ENCODE peak calls at places on chromosomes 4 and X, in six cellular contexts. One of them, this sample, is unnamed.

GRCh38 chrX:29225670-29226069 is 638.4 kb downstream of the IL1RAPL1 start:
- DNase-seq in A549: no peak
- DNase-seq in GM12865: no peak
- DNase-seq in NT2/D1: peak; percentile 64
- DNase-seq in IMR-90: no peak
- DNase-seq in kidney epithelial cell: no peak
- DNase-seq in this sample: no peak

GRCh38 chrX:132480581-132481203 is 8.1 kb downstream of the MBNL3 start:
- DNase-seq in A549: no peak
- DNase-seq in IMR-90: peak; percentile 20
- DNase-seq in kidney epithelial cell: no peak
- DNase-seq in NT2/D1: no peak
- DNase-seq in GM12865: peak; percentile 85
- DNase-seq in this sample: peak; percentile 53

GRCh38 chr4:38590017-38590416 is 74.0 kb upstream of the KLF3 start:
- DNase-seq in kidney epithelial cell: no peak
- DNase-seq in NT2/D1: no peak
- DNase-seq in A549: no peak
- DNase-seq in GM12865: no peak
- DNase-seq in IMR-90: no peak
- DNase-seq in this sample: no peak

GRCh38 chr4:133483600-133484246 is 334.6 kb downstream of the PCDH10 start:
- DNase-seq in IMR-90: peak; percentile 33
- DNase-seq in A549: no peak
- DNase-seq in kidney epithelial cell: no peak
- DNase-seq in NT2/D1: no peak
- DNase-seq in GM12865: no peak
- DNase-seq in this sample: peak; percentile 53

GRCh38 chr4:518569-519083 is 19.6 kb downstream of the PIGG start:
- DNase-seq in kidney epithelial cell: no peak
- DNase-seq in NT2/D1: no peak
- DNase-seq in A549: no peak
- DNase-seq in GM12865: no peak
- DNase-seq in IMR-90: no peak
- DNase-seq in this sample: no peak

GRCh38 chr4:105327222-105327621 is 146.6 kb downstream of the PPA2 start:
- DNase-seq in GM12865: no peak
- DNase-seq in IMR-90: no peak
- DNase-seq in A549: no peak
- DNase-seq in kidney epithelial cell: no peak
- DNase-seq in NT2/D1: no peak
- DNase-seq in this sample: no peak

GRCh38 chrX:859329-859728 is 228.7 kb downstream of the SHOX start:
- DNase-seq in IMR-90: no peak
- DNase-seq in A549: no peak
- DNase-seq in GM12865: no peak
- DNase-seq in kidney epithelial cell: no peak
- DNase-seq in NT2/D1: no peak
- DNase-seq in this sample: no peak

GRCh38 chr4:98673282-98673644 is 14.9 kb upstream of the TSPAN5 start:
- DNase-seq in kidney epithelial cell: no peak
- DNase-seq in GM12865: no peak
- DNase-seq in IMR-90: no peak
- DNase-seq in NT2/D1: no peak
- DNase-seq in A549: no peak
- DNase-seq in this sample: no peak

GRCh38 chr4:111666826-111667360 is 478.4 kb upstream of the FAM241A start:
- DNase-seq in IMR-90: no peak
- DNase-seq in GM12865: no peak
- DNase-seq in A549: no peak
- DNase-seq in kidney epithelial cell: no peak
- DNase-seq in NT2/D1: no peak
- DNase-seq in this sample: no peak

GRCh38 chr4:168843635-168844034 is 166.4 kb downstream of the CBR4 start:
- DNase-seq in A549: no peak
- DNase-seq in IMR-90: no peak
- DNase-seq in kidney epithelial cell: no peak
- DNase-seq in NT2/D1: no peak
- DNase-seq in GM12865: no peak
- DNase-seq in this sample: no peak

GRCh38 chrX:46144566-46144965 is 400.7 kb downstream of the ZNF674 start:
- DNase-seq in kidney epithelial cell: no peak
- DNase-seq in IMR-90: no peak
- DNase-seq in GM12865: no peak
- DNase-seq in NT2/D1: no peak
- DNase-seq in A549: no peak
- DNase-seq in this sample: no peak

GRCh38 chr4:27318740-27319139 is 458.1 kb downstream of the STIM2 start:
- DNase-seq in A549: peak; percentile 4
- DNase-seq in GM12865: peak; percentile 26
- DNase-seq in kidney epithelial cell: no peak
- DNase-seq in IMR-90: peak; percentile 17
- DNase-seq in NT2/D1: peak; percentile 65
- DNase-seq in this sample: no peak

GRCh38 chr4:114100288-114101031 is 121.0 kb upstream of the ARSJ start:
- DNase-seq in kidney epithelial cell: no peak
- DNase-seq in IMR-90: no peak
- DNase-seq in NT2/D1: no peak
- DNase-seq in A549: no peak
- DNase-seq in GM12865: no peak
- DNase-seq in this sample: peak; percentile 65

GRCh38 chr4:56690393-56690971 is 9.4 kb upstream of the HOPX start:
- DNase-seq in kidney epithelial cell: no peak
- DNase-seq in A549: no peak
- DNase-seq in IMR-90: no peak
- DNase-seq in GM12865: no peak
- DNase-seq in NT2/D1: no peak
- DNase-seq in this sample: no peak

GRCh38 chr4:104064650-104065577 is 345.1 kb upstream of the TACR3 start:
- DNase-seq in NT2/D1: peak; percentile 33
- DNase-seq in GM12865: peak; percentile 83
- DNase-seq in A549: peak; percentile 5
- DNase-seq in IMR-90: no peak
- DNase-seq in kidney epithelial cell: no peak
- DNase-seq in this sample: peak; percentile 15

GRCh38 chr4:174847801-174848427 is 18.9 kb upstream of the GLRA3 start:
- DNase-seq in IMR-90: no peak
- DNase-seq in A549: no peak
- DNase-seq in GM12865: no peak
- DNase-seq in NT2/D1: no peak
- DNase-seq in kidney epithelial cell: no peak
- DNase-seq in this sample: no peak

GRCh38 chr4:126827669-126828068 is 805.1 kb upstream of the INTU start:
- DNase-seq in A549: no peak
- DNase-seq in IMR-90: no peak
- DNase-seq in GM12865: no peak
- DNase-seq in NT2/D1: no peak
- DNase-seq in kidney epithelial cell: no peak
- DNase-seq in this sample: no peak

GRCh38 chr4:173076903-173077629 is 91.5 kb upstream of the GALNT7 start:
- DNase-seq in IMR-90: peak; percentile 12
- DNase-seq in GM12865: no peak
- DNase-seq in A549: no peak
- DNase-seq in kidney epithelial cell: no peak
- DNase-seq in NT2/D1: no peak
- DNase-seq in this sample: no peak

GRCh38 chr4:73620115-73620792 is at the start of gene RASSF6:
- DNase-seq in NT2/D1: peak; percentile 13
- DNase-seq in GM12865: peak; percentile 41
- DNase-seq in kidney epithelial cell: no peak
- DNase-seq in A549: no peak
- DNase-seq in IMR-90: no peak
- DNase-seq in this sample: no peak

GRCh38 chr4:17981063-17981462 is 40.5 kb downstream of the LCORL start:
- DNase-seq in IMR-90: peak; percentile 30
- DNase-seq in kidney epithelial cell: no peak
- DNase-seq in A549: no peak
- DNase-seq in GM12865: no peak
- DNase-seq in NT2/D1: no peak
- DNase-seq in this sample: no peak

GRCh38 chr4:36278789-36279188 is 2.6 kb upstream of the DTHD1 start:
- DNase-seq in kidney epithelial cell: no peak
- DNase-seq in IMR-90: no peak
- DNase-seq in NT2/D1: no peak
- DNase-seq in GM12865: no peak
- DNase-seq in A549: no peak
- DNase-seq in this sample: no peak

GRCh38 chrX:10618911-10619310 is 1.5 kb downstream of the MID1 start:
- DNase-seq in GM12865: no peak
- DNase-seq in NT2/D1: no peak
- DNase-seq in A549: no peak
- DNase-seq in kidney epithelial cell: no peak
- DNase-seq in IMR-90: no peak
- DNase-seq in this sample: no peak

GRCh38 chrX:43349363-43349762 is 306.7 kb upstream of the MAOA start:
- DNase-seq in NT2/D1: peak; percentile 46
- DNase-seq in GM12865: peak; percentile 65
- DNase-seq in A549: peak; percentile 1
- DNase-seq in IMR-90: peak; percentile 19
- DNase-seq in kidney epithelial cell: no peak
- DNase-seq in this sample: peak; percentile 21

GRCh38 chr4:1593881-1594345 is 90.2 kb downstream of the FAM53A start:
- DNase-seq in kidney epithelial cell: no peak
- DNase-seq in A549: no peak
- DNase-seq in IMR-90: no peak
- DNase-seq in NT2/D1: no peak
- DNase-seq in GM12865: no peak
- DNase-seq in this sample: no peak

GRCh38 chrX:133495464-133496391 is 80.4 kb upstream of the GPC4 start:
- DNase-seq in IMR-90: peak; percentile 26
- DNase-seq in A549: no peak
- DNase-seq in kidney epithelial cell: no peak
- DNase-seq in NT2/D1: no peak
- DNase-seq in GM12865: no peak
- DNase-seq in this sample: no peak

GRCh38 chrX:53729756-53730155 is 43.2 kb upstream of the HUWE1 start:
- DNase-seq in NT2/D1: no peak
- DNase-seq in GM12865: no peak
- DNase-seq in IMR-90: no peak
- DNase-seq in kidney epithelial cell: no peak
- DNase-seq in A549: no peak
- DNase-seq in this sample: no peak

GRCh38 chrX:143306991-143307965 is 210.0 kb downstream of the SPANXN3 start:
- DNase-seq in IMR-90: no peak
- DNase-seq in GM12865: peak; percentile 3
- DNase-seq in A549: no peak
- DNase-seq in kidney epithelial cell: no peak
- DNase-seq in NT2/D1: no peak
- DNase-seq in this sample: no peak

GRCh38 chrX:99705696-99706095 is 704.4 kb downstream of the PCDH19 start:
- DNase-seq in GM12865: no peak
- DNase-seq in kidney epithelial cell: no peak
- DNase-seq in NT2/D1: no peak
- DNase-seq in IMR-90: no peak
- DNase-seq in A549: no peak
- DNase-seq in this sample: no peak

GRCh38 chr4:78265006-78265405 is 207.9 kb downstream of the FRAS1 start:
- DNase-seq in A549: no peak
- DNase-seq in NT2/D1: no peak
- DNase-seq in kidney epithelial cell: no peak
- DNase-seq in IMR-90: no peak
- DNase-seq in GM12865: no peak
- DNase-seq in this sample: no peak

GRCh38 chr4:121358473-121358872 is 22.3 kb downstream of the QRFPR start:
- DNase-seq in kidney epithelial cell: no peak
- DNase-seq in NT2/D1: no peak
- DNase-seq in IMR-90: peak; percentile 23
- DNase-seq in A549: no peak
- DNase-seq in GM12865: no peak
- DNase-seq in this sample: no peak

GRCh38 chr4:105900541-105900940 is 5.3 kb downstream of the NPNT start:
- DNase-seq in kidney epithelial cell: no peak
- DNase-seq in GM12865: no peak
- DNase-seq in A549: no peak
- DNase-seq in NT2/D1: no peak
- DNase-seq in IMR-90: no peak
- DNase-seq in this sample: no peak

GRCh38 chr4:132670557-132670956 is 478.5 kb upstream of the PCDH10 start:
- DNase-seq in IMR-90: no peak
- DNase-seq in NT2/D1: no peak
- DNase-seq in GM12865: no peak
- DNase-seq in A549: no peak
- DNase-seq in kidney epithelial cell: no peak
- DNase-seq in this sample: no peak

GRCh38 chr4:3322059-3322550 is 29.3 kb downstream of the RGS12 start:
- DNase-seq in GM12865: no peak
- DNase-seq in kidney epithelial cell: no peak
- DNase-seq in A549: no peak
- DNase-seq in NT2/D1: peak; percentile 49
- DNase-seq in IMR-90: peak; percentile 46
- DNase-seq in this sample: no peak

GRCh38 chr4:183348706-183349659 is 26.8 kb upstream of the CLDN24 start:
- DNase-seq in GM12865: no peak
- DNase-seq in IMR-90: peak; percentile 95
- DNase-seq in A549: no peak
- DNase-seq in NT2/D1: no peak
- DNase-seq in kidney epithelial cell: peak; percentile 63
- DNase-seq in this sample: no peak

GRCh38 chr4:62526671-62527070 is 1326.5 kb downstream of the ADGRL3 start:
- DNase-seq in NT2/D1: no peak
- DNase-seq in A549: no peak
- DNase-seq in GM12865: no peak
- DNase-seq in IMR-90: no peak
- DNase-seq in kidney epithelial cell: no peak
- DNase-seq in this sample: no peak
- H3K4me3 ChIP-seq in NT2/D1: no peak overlapping the region
- H3K4me3 ChIP-seq in A549: no peak overlapping the region
- H3K4me3 ChIP-seq in GM12865: no peak overlapping the region
- H3K4me3 ChIP-seq in IMR-90: no peak overlapping the region
- H3K4me3 ChIP-seq in kidney epithelial cell: no peak overlapping the region
- H3K4me3 ChIP-seq in this sample: no peak overlapping the region

GRCh38 chrX:33132569-33132968 is 78.8 kb downstream of the DMD start:
- DNase-seq in GM12865: no peak
- DNase-seq in A549: no peak
- DNase-seq in kidney epithelial cell: no peak
- DNase-seq in IMR-90: no peak
- DNase-seq in NT2/D1: no peak
- DNase-seq in this sample: no peak
- H3K4me3 ChIP-seq in GM12865: no peak overlapping the region
- H3K4me3 ChIP-seq in A549: no peak overlapping the region
- H3K4me3 ChIP-seq in kidney epithelial cell: no peak overlapping the region
- H3K4me3 ChIP-seq in IMR-90: no peak overlapping the region
- H3K4me3 ChIP-seq in NT2/D1: no peak overlapping the region
- H3K4me3 ChIP-seq in this sample: no peak overlapping the region

GRCh38 chr4:22514001-22514400 is 1.9 kb downstream of the ADGRA3 start:
- DNase-seq in IMR-90: peak; percentile 91
- DNase-seq in A549: peak; percentile 6
- DNase-seq in NT2/D1: no peak
- DNase-seq in GM12865: no peak
- DNase-seq in kidney epithelial cell: peak; percentile 58
- DNase-seq in this sample: no peak
- H3K4me3 ChIP-seq in IMR-90: peak overlapping the region; percentile 56
- H3K4me3 ChIP-seq in A549: peak overlapping the region; percentile 71
- H3K4me3 ChIP-seq in NT2/D1: peak overlapping the region; percentile 68
- H3K4me3 ChIP-seq in GM12865: peak overlapping the region; percentile 56
- H3K4me3 ChIP-seq in kidney epithelial cell: peak overlapping the region; percentile 66
- H3K4me3 ChIP-seq in this sample: peak overlapping the region; percentile 61

GRCh38 chrX:13013353-13014110 is 30.9 kb downstream of the FAM9C start:
- DNase-seq in NT2/D1: no peak
- DNase-seq in A549: no peak
- DNase-seq in IMR-90: no peak
- DNase-seq in kidney epithelial cell: no peak
- DNase-seq in GM12865: peak; percentile 78
- DNase-seq in this sample: no peak
- H3K4me3 ChIP-seq in NT2/D1: no peak overlapping the region
- H3K4me3 ChIP-seq in A549: no peak overlapping the region
- H3K4me3 ChIP-seq in IMR-90: no peak overlapping the region
- H3K4me3 ChIP-seq in kidney epithelial cell: no peak overlapping the region
- H3K4me3 ChIP-seq in GM12865: peak overlapping the region; percentile 19
- H3K4me3 ChIP-seq in this sample: no peak overlapping the region

This sample was measured in LNCaP clone FGC.